ENCODE peak calls at places on chromosomes 2 and 18, in six cellular contexts. A is tibial artery; L is H9; F is CD4-positive, alpha-beta T cell; Y is Peyer's patch; W is IMR-90. S is an unnamed sample. For H3K9me3, the result is how much of the 10 kb centered on the place peaks cover.

GRCh38 chr2:119023534-119023933 is 81.5 kb downstream of the MARCO start:
- DNase-seq in F (no peak), A (no peak), W (no peak), L (peak), Y (no peak), S (no peak)

GRCh38 chr2:96116879-96117533 is 635 bp upstream of the ADRA2B start:
- DNase-seq in L (peak), A (no peak), Y (peak), F (peak), W (peak), S (no peak)

GRCh38 chr2:40213071-40213470 is 238.8 kb downstream of the SLC8A1 start:
- DNase-seq in W (peak), F (no peak), Y (no peak), L (no peak), A (no peak), S (no peak)

GRCh38 chr18:67386028-67386427 is 130.5 kb downstream of the DSEL start:
- DNase-seq in W (peak), F (no peak), Y (no peak), L (no peak), A (no peak), S (no peak)

GRCh38 chr2:202871161-202872141 is at the start of gene ICA1L:
- DNase-seq in W (peak), F (peak), Y (peak), L (peak), A (peak), S (peak)

GRCh38 chr2:233179848-233180368 is 71.6 kb upstream of the ATG16L1 start:
- DNase-seq in F (no peak), A (no peak), W (no peak), Y (no peak), L (no peak), S (no peak)

GRCh38 chr18:54387631-54388030 is 29.9 kb downstream of the C18orf54 start:
- DNase-seq in A (no peak), F (no peak), W (no peak), Y (no peak), L (no peak), S (no peak)

GRCh38 chr2:47295133-47295980 is 107.6 kb upstream of the MSH2 start:
- DNase-seq in L (no peak), Y (no peak), W (no peak), A (no peak), F (no peak), S (no peak)

GRCh38 chr2:71894266-71894665 is 253.4 kb downstream of the CYP26B1 start:
- DNase-seq in A (no peak), L (peak), W (no peak), F (no peak), Y (no peak), S (no peak)

GRCh38 chr2:25035537-25036220 is 6.2 kb upstream of the EFR3B start:
- DNase-seq in F (no peak), W (no peak), A (no peak), L (no peak), Y (no peak), S (no peak)

GRCh38 chr2:176650101-176650500 is 380.9 kb downstream of the MTX2 start:
- DNase-seq in F (no peak), L (no peak), W (no peak), A (no peak), Y (no peak), S (no peak)

DNA sequence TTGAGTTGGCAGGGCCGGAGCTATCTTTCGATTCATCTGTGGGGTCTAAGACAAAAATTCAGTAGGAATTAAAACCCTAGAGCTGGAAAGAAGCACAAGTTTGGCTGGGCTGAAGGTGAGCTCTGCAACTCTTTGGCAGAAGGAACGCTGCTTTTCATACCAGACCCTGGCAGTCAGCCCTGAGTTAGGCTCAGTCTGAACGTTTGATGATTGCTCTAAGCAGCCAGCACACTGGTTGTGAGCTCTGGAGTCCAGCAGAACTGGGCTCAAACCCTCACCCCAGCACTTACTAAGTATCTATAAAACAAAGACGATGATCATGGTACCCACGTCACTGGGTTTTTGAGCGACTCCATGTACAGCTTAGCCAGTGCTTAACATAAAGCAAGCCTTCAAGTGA is 192.5 kb downstream of the TNS1 start:
- DNase-seq in L (no peak), W (no peak), Y (no peak), A (no peak), F (no peak), S (no peak)
- H3K9me3 ChIP-seq in L (under half), W (under half), Y (under half), A (under half), F (under half), S (under half)

GRCh38 chr2:10160226-10160955 is 37.9 kb downstream of the RRM2 start:
- DNase-seq in F (no peak), L (no peak), Y (no peak), W (no peak), A (no peak), S (no peak)

GRCh38 chr2:10161206-10161931 is 38.8 kb downstream of the RRM2 start:
- DNase-seq in L (no peak), W (peak), A (no peak), F (no peak), Y (peak), S (no peak)

GRCh38 chr2:10162586-10163497 is 40.3 kb downstream of the RRM2 start:
- DNase-seq in Y (no peak), L (peak), W (no peak), F (no peak), A (no peak), S (no peak)

GRCh38 chr2:10163498-10164486 is 41.3 kb downstream of the RRM2 start:
- DNase-seq in F (no peak), W (peak), L (no peak), Y (no peak), A (no peak), S (no peak)

DNA sequence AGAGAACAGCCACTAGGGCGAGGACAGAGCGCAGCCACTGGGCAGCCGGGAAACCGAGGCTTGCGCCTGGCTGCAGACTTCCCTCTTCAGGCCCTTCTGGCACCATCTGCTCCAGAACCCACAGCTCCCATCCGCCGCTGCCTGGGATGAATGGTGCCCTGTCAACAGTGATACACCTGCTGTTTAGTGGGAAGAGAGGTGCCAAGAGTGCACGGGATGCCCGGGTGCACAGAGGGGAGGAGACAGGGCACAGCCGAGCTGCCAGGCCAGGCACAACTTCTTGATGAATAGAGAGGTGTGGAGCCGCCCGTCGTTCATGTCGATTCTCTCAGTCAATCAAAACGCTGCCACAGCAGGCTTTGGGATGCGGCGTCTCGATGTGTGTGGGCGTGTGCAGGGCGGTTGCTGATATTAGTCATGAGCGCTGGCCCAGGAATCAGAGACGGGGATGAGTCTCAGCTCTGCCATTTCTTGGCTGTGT is 39.5 kb downstream of the RRM2 start:
- DNase-seq in Y (peak), L (no peak), F (no peak), A (no peak), W (no peak), S (no peak)
- H3K27ac ChIP-seq in Y (peak), L (no peak), F (no peak), A (no peak), W (no peak), S (no peak)

GRCh38 chr2:13686262-13686661 is 946.3 kb upstream of the LRATD1 start:
- DNase-seq in L (no peak), Y (no peak), W (no peak), F (no peak), A (no peak), S (no peak)
- H3K9me3 ChIP-seq in L (under half), Y (under half), W (under half), F (under half), A (under half), S (under half)

DNA sequence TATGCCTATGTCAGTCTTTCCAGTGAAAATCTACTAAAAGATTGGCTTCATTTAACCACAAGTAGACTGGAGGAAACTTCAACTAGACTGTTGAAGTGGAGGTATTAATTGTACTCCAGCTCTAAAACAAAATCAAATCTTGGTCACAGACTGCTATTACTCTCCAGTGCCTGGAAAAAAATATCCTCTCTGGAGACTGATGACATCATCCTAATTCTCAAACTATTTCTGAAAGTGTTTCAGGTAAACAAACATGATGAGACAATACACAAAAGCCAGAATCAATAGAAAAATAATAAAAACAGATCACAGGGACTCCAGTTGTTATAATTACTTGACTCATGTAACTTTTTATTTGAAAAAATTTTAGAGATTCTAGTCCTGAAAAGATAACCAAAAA is 87.7 kb upstream of the MYO3B start:
- DNase-seq in L (no peak), W (no peak), A (no peak), Y (no peak), F (no peak), S (no peak)
- H3K27ac ChIP-seq in L (no peak), W (no peak), A (no peak), Y (no peak), F (no peak), S (no peak)

DNA sequence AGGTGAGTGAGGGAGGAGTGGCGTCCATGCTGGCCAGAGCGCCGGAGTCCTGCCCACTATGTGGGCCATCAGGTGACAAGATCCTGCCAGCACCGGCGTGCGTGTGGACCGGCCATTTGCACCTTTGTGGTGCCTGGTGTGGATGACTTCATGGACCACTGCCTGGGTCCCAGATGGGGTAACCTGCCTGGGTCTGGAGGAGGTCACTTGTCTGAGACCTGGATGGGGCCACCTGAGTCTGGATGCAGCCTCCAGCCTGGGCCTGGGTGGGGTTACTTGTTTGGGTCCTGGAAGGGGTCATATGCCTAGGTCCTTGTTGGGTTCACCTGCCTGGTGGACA is 299.6 kb downstream of the NDUFA10 start:
- DNase-seq in F (no peak), Y (peak), A (no peak), W (no peak), L (peak), S (no peak)
- H3K9me3 ChIP-seq in F (under half), Y (under half), A (under half), W (half or more), L (under half), S (under half)

DNA sequence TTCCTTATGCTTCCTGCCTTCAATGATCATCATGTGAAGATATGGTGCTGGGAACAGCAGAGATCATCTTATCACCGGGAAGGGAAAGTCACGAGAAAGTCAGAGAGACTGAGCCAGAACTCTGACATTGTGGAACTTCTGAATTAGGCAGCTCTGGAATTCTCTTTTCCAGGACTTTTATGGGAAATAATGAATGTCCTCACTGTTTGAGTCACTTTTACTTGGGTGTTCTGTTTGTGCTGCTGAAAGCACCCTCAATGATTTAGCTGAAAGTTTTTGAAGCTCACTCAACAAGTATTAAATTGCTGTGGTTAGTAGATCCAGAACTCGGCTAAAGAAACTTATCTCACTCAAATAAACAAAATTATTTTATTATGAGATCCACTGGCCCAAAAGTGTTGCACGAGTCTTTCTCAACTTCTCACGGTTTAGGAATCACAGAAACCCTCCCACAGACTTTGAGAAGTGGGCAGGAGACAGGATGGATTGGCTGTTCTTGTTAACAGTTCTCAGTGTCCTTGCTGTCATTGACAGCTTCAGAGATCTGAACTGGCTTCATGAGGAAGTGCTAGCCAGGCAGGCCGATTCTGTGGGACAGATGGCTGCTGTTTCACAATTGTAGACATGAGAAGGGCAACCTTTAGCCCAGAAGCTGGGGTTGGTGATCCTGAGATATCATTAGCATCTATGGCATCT is 26.4 kb upstream of the ATRAID start:
- DNase-seq in F (no peak), Y (no peak), A (peak), L (no peak), W (peak), S (no peak)
- H3K27ac ChIP-seq in F (no peak), Y (peak), A (peak), L (no peak), W (peak), S (peak)

DNA sequence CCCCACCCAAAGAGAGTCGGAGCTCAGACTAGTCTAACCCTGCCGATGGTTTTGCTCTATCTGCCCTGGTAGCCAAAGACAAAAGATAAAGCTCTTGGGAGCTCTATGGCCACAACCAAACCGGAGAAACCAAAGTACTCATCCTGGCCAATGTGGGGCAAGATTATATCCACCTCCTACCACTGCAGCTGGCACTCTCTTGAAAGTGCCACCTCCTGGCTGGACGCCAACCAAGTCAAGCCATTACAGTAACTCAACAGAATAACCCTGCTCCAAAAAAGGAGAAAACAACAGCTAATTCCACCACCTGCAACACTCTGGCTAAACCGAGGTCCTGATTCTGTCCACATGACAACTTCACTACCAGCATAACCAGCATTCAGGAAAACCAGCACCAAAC is 57.6 kb downstream of the SESTD1 start:
- DNase-seq in Y (no peak), F (no peak), A (no peak), W (no peak), L (no peak), S (no peak)
- H3K9me3 ChIP-seq in Y (under half), F (under half), A (under half), W (under half), L (under half), S (under half)

DNA sequence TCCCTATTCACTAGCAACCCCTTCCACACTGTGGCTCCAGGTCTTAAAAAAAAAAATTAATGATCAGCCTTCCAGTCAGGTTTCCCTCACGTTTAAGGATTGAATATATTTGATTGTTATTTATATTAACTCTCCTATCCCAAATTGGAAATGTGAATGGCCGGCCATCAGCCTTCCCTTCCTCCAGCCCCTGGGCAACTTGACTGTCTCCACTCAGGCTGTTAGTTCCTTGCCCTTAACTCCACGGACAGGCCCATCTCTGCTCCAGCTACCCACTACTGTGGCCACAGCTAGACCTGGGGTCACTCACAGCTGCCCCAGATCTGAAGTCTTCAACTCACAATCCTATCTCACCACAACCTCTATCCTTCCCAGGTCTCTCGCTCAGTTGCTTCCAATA is 39.9 kb downstream of the THOC1 start:
- DNase-seq in Y (no peak), F (no peak), L (no peak), W (no peak), A (no peak), S (no peak)
- H3K27ac ChIP-seq in Y (no peak), F (no peak), L (no peak), W (no peak), A (no peak), S (no peak)